ENCODE peak calls at places on chromosomes 7 and 10, in seven cellular contexts. One of them, this sample, is unnamed.

GRCh38 chr7:3289996-3290395 is 11.1 kb upstream of the SDK1 start:
- DNase-seq in neural progenitor cell: no peak
- DNase-seq in ACHN: peak
- DNase-seq in RKO: no peak
- DNase-seq in COR-L47: no peak
- DNase-seq in occipital lobe: no peak
- DNase-seq in naive thymus-derived CD8-positive, alpha-beta T cell: no peak
- DNase-seq in this sample: no peak

GRCh38 chr7:111735661-111736323 is 173.5 kb upstream of the IMMP2L start:
- DNase-seq in RKO: peak
- DNase-seq in ACHN: peak
- DNase-seq in COR-L47: peak
- DNase-seq in occipital lobe: no peak
- DNase-seq in naive thymus-derived CD8-positive, alpha-beta T cell: peak
- DNase-seq in neural progenitor cell: peak
- DNase-seq in this sample: peak

GRCh38 chr7:3408814-3409595 is 108.0 kb downstream of the SDK1 start:
- DNase-seq in occipital lobe: no peak
- DNase-seq in RKO: no peak
- DNase-seq in neural progenitor cell: no peak
- DNase-seq in ACHN: no peak
- DNase-seq in naive thymus-derived CD8-positive, alpha-beta T cell: no peak
- DNase-seq in COR-L47: peak
- DNase-seq in this sample: no peak

GRCh38 chr7:30511973-30512662 is 7.5 kb upstream of the GGCT start:
- DNase-seq in naive thymus-derived CD8-positive, alpha-beta T cell: no peak
- DNase-seq in neural progenitor cell: peak
- DNase-seq in occipital lobe: no peak
- DNase-seq in RKO: peak
- DNase-seq in ACHN: no peak
- DNase-seq in COR-L47: no peak
- DNase-seq in this sample: peak

GRCh38 chr10:110671788-110672579 is 27.8 kb downstream of the RBM20 start:
- DNase-seq in naive thymus-derived CD8-positive, alpha-beta T cell: peak
- DNase-seq in ACHN: peak
- DNase-seq in RKO: no peak
- DNase-seq in COR-L47: peak
- DNase-seq in neural progenitor cell: peak
- DNase-seq in occipital lobe: peak
- DNase-seq in this sample: peak

GRCh38 chr7:135213831-135214230 is 2.5 kb upstream of the WDR91 start:
- DNase-seq in COR-L47: no peak
- DNase-seq in neural progenitor cell: no peak
- DNase-seq in naive thymus-derived CD8-positive, alpha-beta T cell: no peak
- DNase-seq in RKO: no peak
- DNase-seq in occipital lobe: no peak
- DNase-seq in ACHN: no peak
- DNase-seq in this sample: no peak

GRCh38 chr7:2856388-2857169 is 12.5 kb upstream of the GNA12 start:
- DNase-seq in ACHN: no peak
- DNase-seq in RKO: no peak
- DNase-seq in neural progenitor cell: no peak
- DNase-seq in naive thymus-derived CD8-positive, alpha-beta T cell: no peak
- DNase-seq in COR-L47: no peak
- DNase-seq in occipital lobe: no peak
- DNase-seq in this sample: peak

GRCh38 chr10:35639651-35640311 is 2.3 kb downstream of the FZD8 start:
- DNase-seq in RKO: no peak
- DNase-seq in ACHN: no peak
- DNase-seq in COR-L47: peak
- DNase-seq in occipital lobe: no peak
- DNase-seq in neural progenitor cell: peak
- DNase-seq in naive thymus-derived CD8-positive, alpha-beta T cell: no peak
- DNase-seq in this sample: no peak

GRCh38 chr7:131352032-131352431 is 24.4 kb downstream of the MKLN1 start:
- DNase-seq in ACHN: no peak
- DNase-seq in neural progenitor cell: no peak
- DNase-seq in RKO: no peak
- DNase-seq in naive thymus-derived CD8-positive, alpha-beta T cell: no peak
- DNase-seq in COR-L47: no peak
- DNase-seq in occipital lobe: no peak
- DNase-seq in this sample: no peak

GRCh38 chr7:119572132-119572531 is 700.8 kb upstream of the KCND2 start:
- DNase-seq in naive thymus-derived CD8-positive, alpha-beta T cell: no peak
- DNase-seq in ACHN: peak
- DNase-seq in occipital lobe: no peak
- DNase-seq in RKO: no peak
- DNase-seq in COR-L47: no peak
- DNase-seq in neural progenitor cell: no peak
- DNase-seq in this sample: no peak

GRCh38 chr10:51743146-51743545 is 43.8 kb upstream of the CSTF2T start:
- DNase-seq in naive thymus-derived CD8-positive, alpha-beta T cell: no peak
- DNase-seq in COR-L47: no peak
- DNase-seq in occipital lobe: no peak
- DNase-seq in neural progenitor cell: peak
- DNase-seq in RKO: no peak
- DNase-seq in ACHN: no peak
- DNase-seq in this sample: peak

GRCh38 chr10:53598914-53599313 is 826.3 kb upstream of the MBL2 start:
- DNase-seq in occipital lobe: no peak
- DNase-seq in ACHN: no peak
- DNase-seq in neural progenitor cell: no peak
- DNase-seq in RKO: no peak
- DNase-seq in naive thymus-derived CD8-positive, alpha-beta T cell: no peak
- DNase-seq in COR-L47: no peak
- DNase-seq in this sample: no peak

GRCh38 chr10:77251297-77252013 is 386.2 kb downstream of the KCNMA1 start:
- DNase-seq in neural progenitor cell: peak
- DNase-seq in naive thymus-derived CD8-positive, alpha-beta T cell: no peak
- DNase-seq in COR-L47: peak
- DNase-seq in RKO: peak
- DNase-seq in ACHN: peak
- DNase-seq in occipital lobe: no peak
- DNase-seq in this sample: peak

GRCh38 chr7:27834179-27834921 is 94.4 kb downstream of the TAX1BP1 start:
- DNase-seq in naive thymus-derived CD8-positive, alpha-beta T cell: no peak
- DNase-seq in RKO: no peak
- DNase-seq in ACHN: no peak
- DNase-seq in occipital lobe: no peak
- DNase-seq in COR-L47: no peak
- DNase-seq in neural progenitor cell: no peak
- DNase-seq in this sample: no peak

GRCh38 chr10:31647861-31648260 is 280.8 kb downstream of the ARHGAP12 start:
- DNase-seq in neural progenitor cell: no peak
- DNase-seq in naive thymus-derived CD8-positive, alpha-beta T cell: no peak
- DNase-seq in RKO: no peak
- DNase-seq in ACHN: no peak
- DNase-seq in occipital lobe: no peak
- DNase-seq in COR-L47: no peak
- DNase-seq in this sample: no peak

GRCh38 chr7:44381494-44382220 is 56.3 kb upstream of the CAMK2B start:
- DNase-seq in naive thymus-derived CD8-positive, alpha-beta T cell: no peak
- DNase-seq in COR-L47: no peak
- DNase-seq in RKO: no peak
- DNase-seq in neural progenitor cell: no peak
- DNase-seq in occipital lobe: no peak
- DNase-seq in ACHN: no peak
- DNase-seq in this sample: no peak